ENCODE peak calls at places on chromosome 20, in eight cellular contexts. A is heart left ventricle; N is NCI-H1105; S is GM23248; E is stimulated activated CD8-positive, alpha-beta memory T cell treated with anti-CD3 and anti-CD28 coated beads, Interleukin-4, amount 100 ng/mL, for 4 hours; F is hepatocyte; V is stimulated activated CD4-positive, alpha-beta T cell treated with anti-CD3 and anti-CD28 coated beads, Interleukin-2, amount 100 ng/mL, for 24 hours; Q is IMR-90. M is an unnamed sample.

GRCh38 chr20:32028647-32029372 is 18.6 kb downstream of the CCM2L start:
- DNase-seq in A (no peak), N (no peak), S (no peak), E (no peak), F (peak), V (no peak), Q (no peak), M (peak)

GRCh38 chr20:36206641-36207040 is 29.6 kb upstream of the AAR2 start:
- DNase-seq in A (no peak), N (no peak), S (no peak), E (no peak), F (no peak), V (no peak), Q (no peak), M (no peak)

GRCh38 chr20:5741089-5741488 is 9.1 kb upstream of the SHLD1 start:
- DNase-seq in A (no peak), N (no peak), S (peak), E (no peak), F (no peak), V (no peak), Q (peak), M (no peak)

GRCh38 chr20:50919567-50919966 is 11.7 kb downstream of the ADNP start:
- DNase-seq in A (no peak), N (no peak), S (peak), E (no peak), F (peak), V (peak), Q (peak), M (no peak)

GRCh38 chr20:12180107-12180661 is 262.5 kb downstream of the BTBD3 start:
- DNase-seq in A (no peak), N (peak), S (no peak), E (no peak), F (no peak), V (no peak), Q (no peak), M (no peak)

GRCh38 chr20:6287471-6287870 is 164.6 kb upstream of the FERMT1 start:
- DNase-seq in A (no peak), N (no peak), S (no peak), E (no peak), F (no peak), V (no peak), Q (no peak), M (no peak)

GRCh38 chr20:62724692-62725595 is 16.3 kb downstream of the NTSR1 start:
- DNase-seq in A (peak), N (no peak), S (no peak), E (no peak), F (no peak), V (no peak), Q (no peak), M (peak)

GRCh38 chr20:32327087-32327681 is 30.9 kb upstream of the ASXL1 start:
- DNase-seq in A (no peak), N (no peak), S (peak), E (no peak), F (peak), V (no peak), Q (peak), M (no peak)

M was measured in activated effector memory CD4-positive, alpha-beta T cell treated with anti-CD3 and anti-CD28 coated beads, Interleukin-2, amount 50 U/mL, for 16 hours.